ENCODE peak calls at places on chromosome 13, in ten cellular contexts. Z is testis; R is GM23248; H is AG04449; D is cardiac fibroblast; L is GM06990; T is brain microvascular endothelial cell; S is neuronal stem cell; K is Jurkat, Clone E6-1; F is stomach. I is an unnamed sample.
A peak's percentile ranks its signal among the peaks of the same experiment; 100 is the strongest.

GRCh38 chr13:80306573-80306972 is 34.4 kb downstream of the SPRY2 start:
- DNase-seq in H (no peak), T (no peak), L (no peak), D (no peak), F (no peak), K (no peak), S (no peak), R (no peak), Z (no peak), I (no peak)

GRCh38 chr13:109357751-109358150 is 428.6 kb downstream of the IRS2 start:
- DNase-seq in H (no peak), T (no peak), R (no peak), Z (no peak), F (no peak), K (no peak), L (no peak), D (no peak), S (no peak), I (no peak)

GRCh38 chr13:46860734-46861133 is 36.1 kb downstream of the HTR2A start:
- DNase-seq in D (no peak), T (no peak), S (no peak), L (no peak), Z (no peak), H (no peak), R (peak; percentile 49), K (no peak), F (no peak), I (no peak)

GRCh38 chr13:40060318-40061007 is 405.0 kb downstream of the COG6 start:
- DNase-seq in K (no peak), Z (peak; percentile 50), L (peak; percentile 81), R (peak; percentile 96), H (peak; percentile 12), F (peak; percentile 31), D (peak; percentile 86), T (peak; percentile 79), S (no peak), I (no peak)

GRCh38 chr13:25170554-25171107 is 1.5 kb downstream of the AMER2 start:
- DNase-seq in T (no peak), F (no peak), R (peak; percentile 9), L (no peak), S (no peak), D (no peak), Z (peak; percentile 23), H (no peak), K (no peak), I (no peak)

GRCh38 chr13:113591750-113592149 is 7.2 kb downstream of the TFDP1 start:
- DNase-seq in R (peak; percentile 14), S (no peak), F (peak; percentile 18), K (no peak), H (no peak), Z (peak; percentile 8), T (no peak), L (no peak), D (no peak), I (peak; percentile 2)

GRCh38 chr13:114002009-114002544 is 28.2 kb upstream of the C13orf46 start:
- DNase-seq in Z (no peak), T (no peak), K (no peak), D (no peak), R (no peak), L (no peak), H (no peak), S (no peak), F (peak; percentile 60), I (no peak)

GRCh38 chr13:68051910-68052309 is 821.8 kb upstream of the PCDH9 start:
- DNase-seq in T (no peak), F (no peak), R (no peak), K (no peak), S (no peak), Z (no peak), D (no peak), L (no peak), H (no peak), I (no peak)

GRCh38 chr13:94658926-94659649 is 53.3 kb downstream of the SOX21 start:
- DNase-seq in Z (no peak), F (no peak), S (no peak), T (no peak), R (peak; percentile 7), H (no peak), D (no peak), L (no peak), K (no peak), I (no peak)

GRCh38 chr13:94661396-94661795 is 50.9 kb downstream of the SOX21 start:
- DNase-seq in R (no peak), F (no peak), L (no peak), Z (no peak), T (no peak), S (no peak), K (no peak), H (no peak), D (no peak), I (no peak)

GRCh38 chr13:94657167-94657566 is 55.2 kb downstream of the SOX21 start:
- DNase-seq in D (peak; percentile 15), T (peak; percentile 10), Z (no peak), L (peak; percentile 12), S (no peak), H (no peak), R (peak; percentile 65), F (no peak), K (no peak), I (no peak)

GRCh38 chr13:94660695-94661324 is 51.5 kb downstream of the SOX21 start:
- DNase-seq in L (no peak), H (no peak), T (peak; percentile 27), D (peak; percentile 35), K (peak; percentile 42), F (no peak), Z (no peak), R (peak; percentile 43), S (no peak), I (no peak)

DNA sequence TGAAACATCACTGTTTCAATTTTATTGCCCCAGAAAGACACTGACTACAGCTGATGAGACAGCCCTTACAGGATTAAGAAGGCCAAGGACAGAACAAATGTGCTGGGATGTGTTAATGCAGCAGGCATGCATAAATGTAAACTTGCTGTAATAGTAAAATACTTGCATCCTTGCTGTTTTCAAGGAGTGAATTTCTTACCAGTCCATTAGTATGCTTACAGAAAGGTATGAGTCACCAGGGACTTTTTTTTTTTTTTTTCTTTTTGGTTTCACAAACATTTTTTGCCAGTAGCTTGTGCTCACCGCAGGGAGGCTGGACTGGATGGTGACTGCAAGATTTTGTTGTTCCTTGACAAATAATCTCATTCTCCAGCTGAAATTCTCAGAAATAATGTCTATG is 55.1 kb downstream of the GPR180 start:
- DNase-seq in K (no peak), L (no peak), S (no peak), F (no peak), R (peak; percentile 93), T (peak; percentile 55), Z (no peak), H (peak; percentile 96), D (peak; percentile 73), I (no peak)
- H3K4me3 ChIP-seq in K (no peak overlapping the region), L (no peak overlapping the region), S (no peak overlapping the region), F (no peak overlapping the region), R (peak overlapping the region; percentile 19), T (no peak overlapping the region), Z (no peak overlapping the region), H (no peak overlapping the region), D (no peak overlapping the region), I (no peak overlapping the region)

GRCh38 chr13:110912651-110913051 is 2.2 kb downstream of the ANKRD10 start:
- DNase-seq in Z (peak; percentile 38), F (no peak), K (no peak), L (no peak), R (peak; percentile 78), H (no peak), S (no peak), D (peak; percentile 78), T (peak; percentile 38), I (no peak)

GRCh38 chr13:110907301-110907700 is 7.6 kb downstream of the ANKRD10 start:
- DNase-seq in K (no peak), F (no peak), H (no peak), Z (no peak), T (no peak), R (no peak), S (no peak), D (no peak), L (no peak), I (no peak)

GRCh38 chr13:110911880-110912279 is 3.0 kb downstream of the ANKRD10 start:
- DNase-seq in Z (no peak), T (no peak), D (no peak), R (peak; percentile 53), K (no peak), H (no peak), L (no peak), S (no peak), F (no peak), I (no peak)

GRCh38 chr13:110907951-110908898 is 6.6 kb downstream of the ANKRD10 start:
- DNase-seq in H (no peak), S (no peak), D (peak; percentile 49), T (no peak), R (peak; percentile 53), Z (peak; percentile 67), F (peak; percentile 71), L (no peak), K (no peak), I (no peak)

GRCh38 chr13:110910013-110910890 is 4.6 kb downstream of the ANKRD10 start:
- DNase-seq in S (no peak), T (no peak), K (no peak), H (no peak), R (no peak), L (no peak), Z (no peak), F (no peak), D (no peak), I (no peak)
- H3K4me3 ChIP-seq in S (no peak overlapping the region), T (no peak overlapping the region), K (no peak overlapping the region), H (no peak overlapping the region), R (no peak overlapping the region), L (no peak overlapping the region), Z (no peak overlapping the region), F (no peak overlapping the region), D (no peak overlapping the region), I (no peak overlapping the region)

GRCh38 chr13:28541966-28542365 is 47.0 kb upstream of the FLT1 start:
- DNase-seq in H (peak; percentile 28), L (no peak), F (no peak), Z (no peak), D (peak; percentile 83), T (no peak), R (no peak), S (no peak), K (no peak), I (no peak)

GRCh38 chr13:28539625-28540286 is 44.8 kb upstream of the FLT1 start:
- DNase-seq in D (no peak), K (no peak), T (no peak), R (no peak), L (no peak), F (no peak), S (no peak), H (no peak), Z (no peak), I (no peak)

GRCh38 chr13:28538932-28539331 is 44.0 kb upstream of the FLT1 start:
- DNase-seq in D (no peak), F (no peak), H (no peak), R (no peak), L (no peak), Z (no peak), T (no peak), S (no peak), K (no peak), I (no peak)

GRCh38 chr13:28542804-28543203 is 47.9 kb upstream of the FLT1 start:
- DNase-seq in S (no peak), Z (no peak), K (no peak), F (no peak), R (no peak), D (no peak), T (no peak), H (no peak), L (no peak), I (no peak)

GRCh38 chr13:28540612-28541011 is 45.7 kb upstream of the FLT1 start:
- DNase-seq in F (no peak), L (no peak), S (no peak), D (peak; percentile 39), R (no peak), H (no peak), Z (no peak), T (peak; percentile 6), K (no peak), I (no peak)
- H3K4me3 ChIP-seq in F (no peak overlapping the region), L (no peak overlapping the region), S (no peak overlapping the region), D (no peak overlapping the region), R (no peak overlapping the region), H (no peak overlapping the region), Z (no peak overlapping the region), T (no peak overlapping the region), K (no peak overlapping the region), I (no peak overlapping the region)

GRCh38 chr13:99984463-99985242 is 3.1 kb downstream of the ZIC2 start:
- DNase-seq in F (no peak), Z (no peak), T (no peak), K (no peak), R (no peak), L (no peak), S (no peak), D (no peak), H (no peak), I (no peak)

GRCh38 chr13:99982741-99983400 is 1.3 kb downstream of the ZIC2 start:
- DNase-seq in S (no peak), H (no peak), D (no peak), R (no peak), K (no peak), L (no peak), T (no peak), Z (no peak), F (no peak), I (no peak)

GRCh38 chr13:99982021-99982740 is 597 bp downstream of the ZIC2 start:
- DNase-seq in L (no peak), K (no peak), T (no peak), Z (no peak), H (no peak), R (peak; percentile 52), D (no peak), S (no peak), F (no peak), I (no peak)

GRCh38 chr13:99984134-99984462 is 2.5 kb downstream of the ZIC2 start:
- DNase-seq in K (no peak), R (no peak), H (no peak), L (no peak), F (no peak), Z (no peak), D (no peak), T (no peak), S (no peak), I (no peak)

DNA sequence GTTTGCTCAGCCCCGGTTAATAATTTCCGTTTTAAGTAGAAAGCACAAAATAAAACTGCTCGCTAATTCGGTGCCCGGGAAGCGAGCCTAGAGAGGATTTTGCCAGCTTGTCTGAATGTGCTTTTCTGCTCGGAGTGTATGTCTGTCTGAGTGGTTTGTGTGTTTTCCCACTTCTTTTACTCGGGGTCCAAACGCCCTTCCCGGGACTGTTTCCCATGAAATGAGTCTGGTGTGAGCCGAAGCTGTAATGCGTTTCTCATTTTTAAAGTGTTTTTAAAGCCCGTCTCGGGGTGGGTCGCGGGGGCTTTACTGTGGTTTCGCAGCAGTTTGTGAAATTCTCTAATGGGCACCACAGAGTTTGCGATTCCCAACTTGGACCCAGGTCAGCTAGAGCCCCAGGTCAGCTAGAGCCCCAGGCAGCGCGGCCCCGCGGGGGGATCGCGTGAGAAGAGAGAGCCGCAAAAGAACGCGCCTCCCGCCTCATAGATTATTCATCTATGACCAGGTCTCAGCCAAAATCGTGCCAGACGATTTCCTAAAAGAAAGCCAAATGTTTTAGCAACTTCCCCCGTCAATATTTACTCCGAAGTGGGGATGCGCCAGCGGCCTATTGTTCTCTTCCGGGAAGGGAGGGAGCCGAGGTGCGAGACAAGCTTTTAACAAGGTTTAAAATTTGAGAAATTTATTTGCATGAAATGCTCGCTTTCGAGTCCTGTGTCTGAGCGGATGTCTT is 2.0 kb downstream of the ZIC2 start:
- DNase-seq in H (no peak), R (peak; percentile 57), L (no peak), T (no peak), K (no peak), S (no peak), F (no peak), D (no peak), Z (no peak), I (no peak)
- H3K4me3 ChIP-seq in H (no peak overlapping the region), R (no peak overlapping the region), L (no peak overlapping the region), T (peak overlapping the region; percentile 61), K (no peak overlapping the region), S (peak overlapping the region; percentile 93), F (no peak overlapping the region), D (no peak overlapping the region), Z (no peak overlapping the region), I (no peak overlapping the region)